ENCODE peak calls at places on chromosomes 2 and 18, in four cellular contexts. J is Panc1, D is GM12864, Q is PC-3. B is an unnamed sample.

GRCh38 chr2:180130403-180130802 is 123.3 kb upstream of the CWC22 start:
- DNase-seq in J (peak), Q (peak), D (no peak), B (no peak)

GRCh38 chr2:155377931-155378444 is 679.5 kb downstream of the KCNJ3 start:
- DNase-seq in D (no peak), J (no peak), Q (no peak), B (no peak)

GRCh38 chr2:3594493-3595281 is at the start of gene COLEC11:
- DNase-seq in D (no peak), J (no peak), Q (no peak), B (no peak)

GRCh38 chr18:50790956-50791355 is 28.9 kb downstream of the MRO start:
- DNase-seq in Q (no peak), J (no peak), D (no peak), B (no peak)

GRCh38 chr2:32981612-32982011 is 34.9 kb downstream of the LTBP1 start:
- DNase-seq in Q (no peak), D (no peak), J (no peak), B (no peak)

GRCh38 chr2:96148410-96149217 is 3.4 kb upstream of the DUSP2 start:
- DNase-seq in Q (peak), D (no peak), J (no peak), B (peak)

GRCh38 chr18:12703714-12704113 is 872 bp downstream of the PSMG2 start:
- DNase-seq in Q (peak), J (no peak), D (no peak), B (no peak)

GRCh38 chr2:157838442-157839161 is 37.5 kb downstream of the ACVR1 start:
- DNase-seq in D (no peak), J (no peak), Q (peak), B (peak)

GRCh38 chr18:76258209-76258608 is 236.8 kb downstream of the ZNF516 start:
- DNase-seq in Q (no peak), J (no peak), D (no peak), B (no peak)

GRCh38 chr18:76255070-76255683 is 239.9 kb downstream of the ZNF516 start:
- DNase-seq in D (no peak), J (no peak), Q (no peak), B (no peak)

GRCh38 chr18:76251691-76252090 is 243.4 kb downstream of the ZNF516 start:
- DNase-seq in Q (no peak), J (no peak), D (no peak), B (no peak)

GRCh38 chr18:76256897-76257500 is 238.0 kb downstream of the ZNF516 start:
- DNase-seq in D (no peak), Q (peak), J (peak), B (no peak)

DNA sequence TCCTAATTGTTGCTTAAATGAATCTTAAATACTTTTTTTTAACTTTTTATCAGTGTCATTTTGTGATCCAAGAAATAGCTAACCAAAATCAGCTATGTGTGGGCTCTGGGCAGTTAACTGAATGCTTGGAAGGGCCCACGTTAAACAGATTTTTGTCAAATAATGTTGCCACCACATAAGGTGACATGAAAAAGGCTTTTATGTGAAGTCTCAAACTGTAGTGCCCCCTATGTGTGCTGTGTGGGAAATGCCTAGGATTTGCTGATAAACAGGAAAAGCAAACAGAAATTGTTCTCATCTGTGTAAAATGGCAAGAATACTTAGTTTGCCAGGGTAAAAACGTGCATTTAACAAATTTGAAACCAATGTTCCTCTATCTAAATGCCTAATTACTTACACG is 242.2 kb downstream of the ZNF516 start:
- DNase-seq in Q (no peak), J (no peak), D (no peak), B (no peak)
- TF ChIP-seq CTCF in Q (peak), J (peak), D (peak), B (no peak)

DNA sequence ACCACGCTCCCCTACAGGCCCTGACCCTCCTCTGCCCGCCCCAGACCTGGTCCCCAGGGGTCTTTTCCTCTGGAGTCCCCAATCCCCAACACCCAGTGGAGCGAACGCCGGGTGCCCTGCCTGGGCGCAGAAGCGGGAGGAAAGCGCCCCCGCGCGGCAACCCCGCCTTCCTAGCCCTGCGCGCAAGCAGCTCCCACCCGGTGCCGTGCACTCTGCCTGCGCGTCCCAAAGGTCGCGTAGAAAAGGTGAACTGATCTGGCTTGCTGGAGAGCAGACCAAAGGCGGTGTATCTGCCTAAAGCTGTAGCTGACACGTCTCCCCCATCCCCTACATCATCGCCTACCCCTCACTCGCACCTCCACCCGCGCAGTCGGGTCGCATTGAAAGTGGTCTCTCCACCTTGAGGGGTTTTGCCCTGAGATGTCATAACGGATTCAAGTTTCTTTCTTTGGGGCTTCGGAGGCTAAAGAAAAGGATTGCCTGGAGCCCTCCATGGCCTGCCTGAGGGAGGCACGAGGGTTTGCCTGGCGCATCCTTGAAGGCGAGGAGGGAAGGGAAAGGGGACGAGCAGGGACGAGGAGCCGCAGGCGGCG is 5.7 kb downstream of the GAD1 start:
- DNase-seq in J (no peak), D (no peak), Q (no peak), B (no peak)
- TF ChIP-seq CTCF in J (no peak), D (peak), Q (no peak), B (no peak)

GRCh38 chr2:101873543-101873942 is 118.2 kb upstream of the IL1R2 start:
- DNase-seq in D (no peak), J (no peak), Q (peak), B (no peak)
- TF ChIP-seq CTCF in D (no peak), J (peak), Q (peak), B (no peak)

DNA sequence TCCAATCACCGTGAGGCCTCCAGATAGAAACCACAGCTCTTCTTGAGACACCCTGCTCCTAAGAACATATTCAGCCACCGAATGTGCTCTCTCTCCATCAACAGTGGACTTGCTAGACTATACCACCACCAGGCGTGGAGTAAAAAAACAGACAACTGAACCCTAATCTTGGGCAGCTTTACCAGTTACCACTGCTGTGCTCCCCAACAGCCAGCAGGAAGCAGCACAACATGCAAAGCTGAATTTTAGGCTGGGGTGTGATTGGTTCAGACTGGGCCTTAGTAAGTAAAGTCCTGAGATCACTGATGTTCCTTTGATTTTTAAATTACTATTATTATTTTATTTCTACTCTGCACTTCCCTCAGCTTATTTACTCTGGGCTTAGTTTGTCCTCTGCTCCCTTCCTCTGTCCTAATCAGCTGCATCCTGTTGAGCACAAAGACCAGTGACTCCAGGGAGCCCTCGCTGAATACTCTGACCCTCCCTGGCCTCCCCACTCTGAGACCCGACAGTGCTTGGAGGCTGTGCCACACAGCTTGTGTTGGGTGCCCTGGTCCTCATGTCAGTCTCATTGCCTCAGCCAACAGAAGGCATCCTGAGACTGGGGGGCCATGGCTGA is 21.9 kb downstream of the MRPL35 start:
- DNase-seq in J (peak), Q (peak), D (peak), B (no peak)
- TF ChIP-seq CTCF in J (no peak), Q (peak), D (peak), B (peak)

GRCh38 chr2:144595686-144596073 is 75.8 kb upstream of the ZEB2 start:
- DNase-seq in Q (no peak), J (no peak), D (no peak), B (no peak)
- TF ChIP-seq CTCF in Q (no peak), J (no peak), D (no peak), B (no peak)

GRCh38 chr2:1993711-1994682 is 249.7 kb upstream of the PXDN start:
- DNase-seq in D (no peak), Q (peak), J (no peak), B (no peak)
- TF ChIP-seq CTCF in D (no peak), Q (no peak), J (no peak), B (no peak)